ENCODE peak calls at places on chromosome 20, in four cellular contexts. One of them, this sample, is unnamed.

GRCh38 chr20:49482621-49483017 is at the start of gene KCNB1:
- DNase-seq in GM12878: no peak
- DNase-seq in K562: peak; percentile 74
- DNase-seq in HepG2: peak; percentile 59
- DNase-seq in this sample: peak; percentile 94

GRCh38 chr20:24768977-24769675 is 179.9 kb upstream of the CST7 start:
- DNase-seq in GM12878: no peak
- DNase-seq in HepG2: no peak
- DNase-seq in K562: no peak
- DNase-seq in this sample: no peak

GRCh38 chr20:63433756-63434531 is 38.5 kb downstream of the KCNQ2 start:
- DNase-seq in GM12878: no peak
- DNase-seq in HepG2: no peak
- DNase-seq in K562: no peak
- DNase-seq in this sample: no peak

GRCh38 chr20:42986143-42986773 is 203.4 kb downstream of the PTPRT start:
- DNase-seq in HepG2: peak; percentile 61
- DNase-seq in GM12878: no peak
- DNase-seq in K562: no peak
- DNase-seq in this sample: no peak

GRCh38 chr20:63957004-63957689 is 931 bp upstream of the UCKL1 start:
- DNase-seq in GM12878: no peak
- DNase-seq in K562: peak; percentile 86
- DNase-seq in HepG2: peak; percentile 85
- DNase-seq in this sample: peak; percentile 83

GRCh38 chr20:44247131-44247571 is at the start of gene GDAP1L1:
- DNase-seq in K562: no peak
- DNase-seq in GM12878: no peak
- DNase-seq in HepG2: no peak
- DNase-seq in this sample: peak; percentile 89

GRCh38 chr20:57652865-57653545 is 32.8 kb upstream of the ZBP1 start:
- DNase-seq in GM12878: no peak
- DNase-seq in K562: peak; percentile 14
- DNase-seq in HepG2: no peak
- DNase-seq in this sample: no peak

GRCh38 chr20:33005132-33005566 is 916 bp upstream of the SUN5 start:
- DNase-seq in HepG2: peak; percentile 72
- DNase-seq in K562: peak; percentile 53
- DNase-seq in GM12878: no peak
- DNase-seq in this sample: peak; percentile 81

GRCh38 chr20:47805951-47806350 is 20.7 kb upstream of the SULF2 start:
- DNase-seq in HepG2: no peak
- DNase-seq in K562: no peak
- DNase-seq in GM12878: no peak
- DNase-seq in this sample: no peak

GRCh38 chr20:61608275-61609085 is 356.4 kb downstream of the CDH4 start:
- DNase-seq in HepG2: peak; percentile 43
- DNase-seq in K562: peak; percentile 43
- DNase-seq in GM12878: no peak
- DNase-seq in this sample: peak; percentile 69

GRCh38 chr20:20759132-20759531 is 46.7 kb upstream of the RALGAPA2 start:
- DNase-seq in HepG2: peak; percentile 63
- DNase-seq in K562: no peak
- DNase-seq in GM12878: no peak
- DNase-seq in this sample: no peak

GRCh38 chr20:5600982-5601381 is 149.2 kb upstream of the SHLD1 start:
- DNase-seq in HepG2: no peak
- DNase-seq in GM12878: no peak
- DNase-seq in K562: no peak
- DNase-seq in this sample: no peak

GRCh38 chr20:17875981-17876385 is 92.6 kb downstream of the SNX5 start:
- DNase-seq in GM12878: no peak
- DNase-seq in K562: no peak
- DNase-seq in HepG2: no peak
- DNase-seq in this sample: peak; percentile 45

GRCh38 chr20:38094373-38094775 is 60.8 kb downstream of the RPRD1B start:
- DNase-seq in K562: peak; percentile 59
- DNase-seq in GM12878: peak; percentile 73
- DNase-seq in HepG2: peak; percentile 52
- DNase-seq in this sample: no peak

GRCh38 chr20:31922181-31922580 is 29.7 kb downstream of the PDRG1 start:
- DNase-seq in HepG2: no peak
- DNase-seq in K562: no peak
- DNase-seq in GM12878: no peak
- DNase-seq in this sample: no peak

GRCh38 chr20:17651761-17652388 is 30.2 kb downstream of the RRBP1 start:
- DNase-seq in K562: no peak
- DNase-seq in HepG2: no peak
- DNase-seq in GM12878: no peak
- DNase-seq in this sample: no peak

GRCh38 chr20:330233-331149 is 5.1 kb downstream of the SOX12 start:
- DNase-seq in HepG2: peak; percentile 71
- DNase-seq in K562: peak; percentile 65
- DNase-seq in GM12878: no peak
- DNase-seq in this sample: peak; percentile 91

GRCh38 chr20:62961310-62961783 is 8.8 kb downstream of the SLC17A9 start:
- DNase-seq in HepG2: no peak
- DNase-seq in GM12878: no peak
- DNase-seq in K562: peak; percentile 34
- DNase-seq in this sample: no peak

GRCh38 chr20:25081065-25081729 is 744 bp downstream of the VSX1 start:
- DNase-seq in HepG2: no peak
- DNase-seq in K562: peak; percentile 47
- DNase-seq in GM12878: no peak
- DNase-seq in this sample: peak; percentile 94

GRCh38 chr20:11437611-11438380 is 479.9 kb upstream of the BTBD3 start:
- DNase-seq in K562: no peak
- DNase-seq in HepG2: no peak
- DNase-seq in GM12878: no peak
- DNase-seq in this sample: no peak

GRCh38 chr20:33313686-33314314 is 30.8 kb downstream of the BPIFB1 start:
- DNase-seq in HepG2: no peak
- DNase-seq in K562: no peak
- DNase-seq in GM12878: no peak
- DNase-seq in this sample: no peak

GRCh38 chr20:32139947-32140346 is 30.4 kb downstream of the TM9SF4 start:
- DNase-seq in HepG2: no peak
- DNase-seq in GM12878: peak; percentile 53
- DNase-seq in K562: no peak
- DNase-seq in this sample: no peak

GRCh38 chr20:61674688-61675087 is 391.0 kb downstream of the TAF4 start:
- DNase-seq in HepG2: no peak
- DNase-seq in K562: no peak
- DNase-seq in GM12878: no peak
- DNase-seq in this sample: no peak

GRCh38 chr20:45095753-45096371 is 5.1 kb downstream of the KCNS1 start:
- DNase-seq in GM12878: peak; percentile 27
- DNase-seq in HepG2: peak; percentile 69
- DNase-seq in K562: peak; percentile 65
- DNase-seq in this sample: peak; percentile 85

GRCh38 chr20:33627577-33628216 is 34.4 kb upstream of the C20orf144 start:
- DNase-seq in HepG2: no peak
- DNase-seq in K562: no peak
- DNase-seq in GM12878: no peak
- DNase-seq in this sample: no peak

GRCh38 chr20:46117704-46118467 is at the start of gene CD40:
- DNase-seq in GM12878: peak; percentile 76
- DNase-seq in K562: peak; percentile 95
- DNase-seq in HepG2: peak; percentile 71
- DNase-seq in this sample: peak; percentile 96
- TF ChIP-seq REST in GM12878: no peak
- TF ChIP-seq REST in K562: no peak
- TF ChIP-seq REST in HepG2: no peak
- TF ChIP-seq REST in this sample: no peak

DNA sequence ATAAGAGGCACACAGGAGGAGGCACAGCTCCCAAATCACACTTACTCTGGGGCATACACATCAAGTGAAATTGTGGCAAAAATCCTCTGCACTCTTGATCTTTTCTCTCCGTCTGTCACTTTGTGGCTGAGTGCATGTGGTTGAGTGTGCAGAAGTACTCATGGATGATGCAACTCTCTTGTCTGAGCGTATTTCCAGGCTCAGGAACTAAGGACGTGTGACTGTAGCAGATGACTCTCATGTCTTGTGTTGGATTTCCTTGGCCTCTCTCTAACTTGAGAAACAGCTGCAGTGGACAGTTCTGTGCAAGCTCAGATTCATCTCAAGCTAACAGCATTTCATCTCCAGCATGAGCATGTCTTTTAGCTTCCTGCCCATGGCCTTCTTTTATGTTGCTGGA is 245.4 kb upstream of the FLRT3 start:
- DNase-seq in GM12878: no peak
- DNase-seq in HepG2: no peak
- DNase-seq in K562: no peak
- DNase-seq in this sample: no peak
- TF ChIP-seq CREB1 in GM12878: no peak
- TF ChIP-seq CREB1 in HepG2: no peak
- TF ChIP-seq CREB1 in K562: no peak
- TF ChIP-seq CREB1 in this sample: no peak

GRCh38 chr20:2005359-2005758 is 11.5 kb upstream of the PDYN start:
- DNase-seq in HepG2: no peak
- DNase-seq in GM12878: no peak
- DNase-seq in K562: no peak
- DNase-seq in this sample: no peak

GRCh38 chr20:2006452-2007381 is 12.9 kb upstream of the PDYN start:
- DNase-seq in GM12878: no peak
- DNase-seq in K562: peak; percentile 46
- DNase-seq in HepG2: peak; percentile 46
- DNase-seq in this sample: peak; percentile 85

GRCh38 chr20:2002365-2002764 is 8.5 kb upstream of the PDYN start:
- DNase-seq in HepG2: no peak
- DNase-seq in GM12878: no peak
- DNase-seq in K562: no peak
- DNase-seq in this sample: no peak

GRCh38 chr20:2004171-2004570 is 10.3 kb upstream of the PDYN start:
- DNase-seq in K562: no peak
- DNase-seq in GM12878: no peak
- DNase-seq in HepG2: no peak
- DNase-seq in this sample: no peak

DNA sequence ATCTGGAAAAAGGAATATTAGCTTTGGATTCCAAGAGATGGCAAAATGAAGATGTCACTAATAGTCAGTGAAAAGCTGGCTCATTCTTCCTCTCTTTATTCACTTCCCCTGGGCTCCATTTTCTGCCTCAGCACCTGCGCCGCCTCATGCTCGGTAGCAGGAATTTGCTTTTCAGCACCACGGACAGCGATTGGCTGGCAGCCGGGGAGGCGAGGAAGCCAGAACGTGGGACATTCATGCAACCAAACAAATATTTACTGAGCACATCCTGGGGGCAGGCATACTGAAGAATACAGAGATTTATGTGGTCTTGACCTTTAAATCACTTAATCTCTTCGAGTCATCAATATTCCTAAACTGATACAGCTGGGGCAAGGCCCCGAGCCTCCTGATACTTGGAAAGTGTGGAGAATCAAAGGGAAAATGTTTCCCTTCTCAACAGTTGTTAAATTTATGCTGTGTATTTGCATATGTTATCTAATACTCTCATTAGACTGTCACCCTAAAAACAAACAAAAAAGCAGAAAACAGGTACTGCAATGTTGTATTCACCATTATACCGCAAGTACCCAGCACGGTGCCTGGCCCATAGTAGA is 12.1 kb upstream of the PDYN start:
- DNase-seq in K562: peak; percentile 39
- DNase-seq in HepG2: peak; percentile 78
- DNase-seq in GM12878: no peak
- DNase-seq in this sample: peak; percentile 91
- TF ChIP-seq CTCF in K562: no peak
- TF ChIP-seq CTCF in HepG2: peak; percentile 48
- TF ChIP-seq CTCF in GM12878: peak; percentile 1
- TF ChIP-seq CTCF in this sample: peak; percentile 18

DNA sequence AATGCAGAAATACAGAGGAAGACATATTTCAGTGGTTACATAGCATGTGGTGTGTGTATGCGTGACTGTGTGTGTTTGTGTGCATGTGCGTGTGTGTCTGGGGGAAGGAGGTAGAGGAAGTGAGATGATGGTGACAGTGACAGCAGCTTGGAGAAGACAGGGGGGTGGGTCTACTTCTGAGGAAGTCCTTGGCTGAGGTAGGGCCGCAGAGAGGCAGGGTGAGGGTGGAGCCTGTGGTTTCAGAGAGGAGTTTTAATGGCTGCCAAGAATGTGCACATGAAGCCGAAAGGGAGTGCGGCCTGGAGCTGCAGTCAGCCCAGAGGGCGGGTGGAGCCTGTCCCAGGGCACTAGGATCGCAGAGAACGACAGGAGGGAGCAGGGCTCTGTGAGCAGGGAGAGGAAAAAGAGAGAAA is 22.7 kb upstream of the RNF24 start:
- DNase-seq in HepG2: no peak
- DNase-seq in GM12878: peak; percentile 75
- DNase-seq in K562: peak; percentile 77
- DNase-seq in this sample: peak; percentile 65
- TF ChIP-seq REST in HepG2: no peak
- TF ChIP-seq REST in GM12878: no peak
- TF ChIP-seq REST in K562: no peak
- TF ChIP-seq REST in this sample: no peak

GRCh38 chr20:59999502-59999901 is 41.3 kb downstream of the CDH26 start:
- DNase-seq in GM12878: no peak
- DNase-seq in HepG2: no peak
- DNase-seq in K562: no peak
- DNase-seq in this sample: no peak

GRCh38 chr20:59993736-59994484 is 35.7 kb downstream of the CDH26 start:
- DNase-seq in GM12878: no peak
- DNase-seq in HepG2: no peak
- DNase-seq in K562: no peak
- DNase-seq in this sample: peak; percentile 68

GRCh38 chr20:59994697-59995122 is 36.5 kb downstream of the CDH26 start:
- DNase-seq in HepG2: no peak
- DNase-seq in GM12878: no peak
- DNase-seq in K562: peak; percentile 38
- DNase-seq in this sample: peak; percentile 93

GRCh38 chr20:59997886-59998285 is 39.7 kb downstream of the CDH26 start:
- DNase-seq in GM12878: no peak
- DNase-seq in K562: no peak
- DNase-seq in HepG2: no peak
- DNase-seq in this sample: no peak

GRCh38 chr20:59996112-59996511 is 37.9 kb downstream of the CDH26 start:
- DNase-seq in K562: no peak
- DNase-seq in GM12878: no peak
- DNase-seq in HepG2: no peak
- DNase-seq in this sample: no peak
- TF ChIP-seq CREB1 in K562: no peak
- TF ChIP-seq CREB1 in GM12878: no peak
- TF ChIP-seq CREB1 in HepG2: no peak
- TF ChIP-seq CREB1 in this sample: no peak

GRCh38 chr20:39825950-39826349 is 863.1 kb downstream of the MAFB start:
- DNase-seq in K562: no peak
- DNase-seq in GM12878: peak; percentile 62
- DNase-seq in HepG2: no peak
- DNase-seq in this sample: no peak

GRCh38 chr20:39829713-39830112 is 859.3 kb downstream of the MAFB start:
- DNase-seq in K562: no peak
- DNase-seq in GM12878: peak; percentile 72
- DNase-seq in HepG2: no peak
- DNase-seq in this sample: peak; percentile 16

GRCh38 chr20:39825524-39825923 is 863.4 kb downstream of the DHX35 start:
- DNase-seq in GM12878: no peak
- DNase-seq in HepG2: no peak
- DNase-seq in K562: no peak
- DNase-seq in this sample: no peak

GRCh38 chr20:39830903-39831302 is 858.1 kb downstream of the MAFB start:
- DNase-seq in K562: no peak
- DNase-seq in HepG2: no peak
- DNase-seq in GM12878: no peak
- DNase-seq in this sample: no peak

GRCh38 chr20:39829255-39829654 is 859.8 kb downstream of the MAFB start:
- DNase-seq in HepG2: no peak
- DNase-seq in K562: no peak
- DNase-seq in GM12878: no peak
- DNase-seq in this sample: peak; percentile 69
- TF ChIP-seq CTCF in HepG2: no peak
- TF ChIP-seq CTCF in K562: no peak
- TF ChIP-seq CTCF in GM12878: peak; percentile 32
- TF ChIP-seq CTCF in this sample: peak; percentile 72

This sample was measured in GM23338.